ENCODE peak calls at places on chromosomes 12 and 14, in five cellular contexts. One of them, this sample, is unnamed.

GRCh38 chr14:94145902-94146527 is 16.6 kb upstream of the IFI27L2 start:
- DNase-seq in activated naive CD8-positive, alpha-beta T cell treated with anti-CD3 and anti-CD28 coated beads, Interleukin-2, amount 50 U/mL, for 16 hours: no peak
- DNase-seq in mesothelial cell of epicardium: no peak
- DNase-seq in NCI-H1092: no peak
- DNase-seq in AG08396: no peak
- DNase-seq in this sample: no peak

GRCh38 chr14:105351920-105352871 is 37.6 kb downstream of the PACS2 start:
- DNase-seq in mesothelial cell of epicardium: peak
- DNase-seq in activated naive CD8-positive, alpha-beta T cell treated with anti-CD3 and anti-CD28 coated beads, Interleukin-2, amount 50 U/mL, for 16 hours: peak
- DNase-seq in AG08396: peak
- DNase-seq in NCI-H1092: peak
- DNase-seq in this sample: peak

GRCh38 chr12:29212682-29213397 is 63.8 kb downstream of the FAR2 start:
- DNase-seq in activated naive CD8-positive, alpha-beta T cell treated with anti-CD3 and anti-CD28 coated beads, Interleukin-2, amount 50 U/mL, for 16 hours: no peak
- DNase-seq in NCI-H1092: no peak
- DNase-seq in AG08396: no peak
- DNase-seq in mesothelial cell of epicardium: no peak
- DNase-seq in this sample: no peak

GRCh38 chr14:103943673-103944072 is 1.3 kb upstream of the RD3L start:
- DNase-seq in NCI-H1092: no peak
- DNase-seq in activated naive CD8-positive, alpha-beta T cell treated with anti-CD3 and anti-CD28 coated beads, Interleukin-2, amount 50 U/mL, for 16 hours: no peak
- DNase-seq in AG08396: no peak
- DNase-seq in mesothelial cell of epicardium: no peak
- DNase-seq in this sample: peak

GRCh38 chr12:104823985-104824441 is 134.1 kb downstream of the SLC41A2 start:
- DNase-seq in activated naive CD8-positive, alpha-beta T cell treated with anti-CD3 and anti-CD28 coated beads, Interleukin-2, amount 50 U/mL, for 16 hours: no peak
- DNase-seq in AG08396: no peak
- DNase-seq in mesothelial cell of epicardium: no peak
- DNase-seq in NCI-H1092: no peak
- DNase-seq in this sample: no peak

GRCh38 chr14:35965425-35965824 is 139.3 kb downstream of the BRMS1L start:
- DNase-seq in activated naive CD8-positive, alpha-beta T cell treated with anti-CD3 and anti-CD28 coated beads, Interleukin-2, amount 50 U/mL, for 16 hours: no peak
- DNase-seq in NCI-H1092: no peak
- DNase-seq in mesothelial cell of epicardium: no peak
- DNase-seq in AG08396: no peak
- DNase-seq in this sample: no peak

GRCh38 chr14:92449404-92449975 is 64.1 kb upstream of the RIN3 start:
- DNase-seq in NCI-H1092: no peak
- DNase-seq in AG08396: no peak
- DNase-seq in mesothelial cell of epicardium: no peak
- DNase-seq in activated naive CD8-positive, alpha-beta T cell treated with anti-CD3 and anti-CD28 coated beads, Interleukin-2, amount 50 U/mL, for 16 hours: no peak
- DNase-seq in this sample: no peak

GRCh38 chr12:27109339-27110023 is 27.1 kb upstream of the C12orf71 start:
- DNase-seq in mesothelial cell of epicardium: no peak
- DNase-seq in NCI-H1092: no peak
- DNase-seq in activated naive CD8-positive, alpha-beta T cell treated with anti-CD3 and anti-CD28 coated beads, Interleukin-2, amount 50 U/mL, for 16 hours: no peak
- DNase-seq in AG08396: peak
- DNase-seq in this sample: no peak

GRCh38 chr12:108482717-108483212 is 32.3 kb upstream of the FICD start:
- DNase-seq in activated naive CD8-positive, alpha-beta T cell treated with anti-CD3 and anti-CD28 coated beads, Interleukin-2, amount 50 U/mL, for 16 hours: no peak
- DNase-seq in NCI-H1092: no peak
- DNase-seq in mesothelial cell of epicardium: no peak
- DNase-seq in AG08396: no peak
- DNase-seq in this sample: no peak

GRCh38 chr12:52613363-52614030 is 4.9 kb downstream of the KRT73 start:
- DNase-seq in mesothelial cell of epicardium: no peak
- DNase-seq in activated naive CD8-positive, alpha-beta T cell treated with anti-CD3 and anti-CD28 coated beads, Interleukin-2, amount 50 U/mL, for 16 hours: no peak
- DNase-seq in AG08396: no peak
- DNase-seq in NCI-H1092: no peak
- DNase-seq in this sample: no peak

GRCh38 chr14:100584056-100585031 is 2.9 kb downstream of the BEGAIN start:
- DNase-seq in AG08396: no peak
- DNase-seq in activated naive CD8-positive, alpha-beta T cell treated with anti-CD3 and anti-CD28 coated beads, Interleukin-2, amount 50 U/mL, for 16 hours: no peak
- DNase-seq in mesothelial cell of epicardium: no peak
- DNase-seq in NCI-H1092: no peak
- DNase-seq in this sample: no peak

GRCh38 chr14:76768201-76768656 is 7.0 kb downstream of the VASH1 start:
- DNase-seq in mesothelial cell of epicardium: no peak
- DNase-seq in NCI-H1092: no peak
- DNase-seq in AG08396: peak
- DNase-seq in activated naive CD8-positive, alpha-beta T cell treated with anti-CD3 and anti-CD28 coated beads, Interleukin-2, amount 50 U/mL, for 16 hours: no peak
- DNase-seq in this sample: no peak

GRCh38 chr12:104549820-104550480 is 93.2 kb downstream of the CHST11 start:
- DNase-seq in activated naive CD8-positive, alpha-beta T cell treated with anti-CD3 and anti-CD28 coated beads, Interleukin-2, amount 50 U/mL, for 16 hours: no peak
- DNase-seq in mesothelial cell of epicardium: no peak
- DNase-seq in NCI-H1092: no peak
- DNase-seq in AG08396: peak
- DNase-seq in this sample: no peak